ENCODE peak calls at places on chromosome 7, in ten cellular contexts. One of them, this sample, is unnamed.
A peak's percentile ranks its signal among the peaks of the same experiment; 100 is the strongest.

GRCh38 chr7:151796091-151796870 is 80.6 kb downstream of the PRKAG2 start:
- DNase-seq in GM23248: peak; percentile 91
- DNase-seq in aorta: peak; percentile 79
- DNase-seq in NT2/D1: no peak
- DNase-seq in heart right ventricle: no peak
- DNase-seq in CD4-positive, CD25-positive, alpha-beta regulatory T cell: no peak
- DNase-seq in ascending aorta: peak; percentile 80
- DNase-seq in mesendoderm: no peak
- DNase-seq in left ventricle myocardium inferior: peak; percentile 26
- DNase-seq in H1: no peak
- DNase-seq in this sample: peak; percentile 66

GRCh38 chr7:101126651-101127459 is at the start of gene SERPINE1:
- DNase-seq in H1: peak; percentile 73
- DNase-seq in left ventricle myocardium inferior: peak; percentile 87
- DNase-seq in CD4-positive, CD25-positive, alpha-beta regulatory T cell: no peak
- DNase-seq in mesendoderm: peak; percentile 95
- DNase-seq in ascending aorta: peak; percentile 99
- DNase-seq in heart right ventricle: peak; percentile 82
- DNase-seq in NT2/D1: peak; percentile 54
- DNase-seq in aorta: peak; percentile 95
- DNase-seq in GM23248: peak; percentile 100
- DNase-seq in this sample: peak; percentile 97

GRCh38 chr7:2937701-2938513 is 93.8 kb upstream of the GNA12 start:
- DNase-seq in left ventricle myocardium inferior: no peak
- DNase-seq in GM23248: no peak
- DNase-seq in CD4-positive, CD25-positive, alpha-beta regulatory T cell: no peak
- DNase-seq in heart right ventricle: no peak
- DNase-seq in mesendoderm: no peak
- DNase-seq in ascending aorta: no peak
- DNase-seq in H1: no peak
- DNase-seq in aorta: peak; percentile 59
- DNase-seq in NT2/D1: no peak
- DNase-seq in this sample: no peak

GRCh38 chr7:4124904-4125477 is 557.1 kb upstream of the FOXK1 start:
- DNase-seq in left ventricle myocardium inferior: no peak
- DNase-seq in ascending aorta: no peak
- DNase-seq in aorta: no peak
- DNase-seq in heart right ventricle: no peak
- DNase-seq in mesendoderm: no peak
- DNase-seq in NT2/D1: no peak
- DNase-seq in GM23248: no peak
- DNase-seq in H1: no peak
- DNase-seq in CD4-positive, CD25-positive, alpha-beta regulatory T cell: no peak
- DNase-seq in this sample: no peak

GRCh38 chr7:24882989-24883631 is 96.9 kb downstream of the OSBPL3 start:
- DNase-seq in H1: no peak
- DNase-seq in heart right ventricle: peak; percentile 61
- DNase-seq in ascending aorta: peak; percentile 67
- DNase-seq in mesendoderm: no peak
- DNase-seq in NT2/D1: no peak
- DNase-seq in CD4-positive, CD25-positive, alpha-beta regulatory T cell: no peak
- DNase-seq in left ventricle myocardium inferior: peak; percentile 69
- DNase-seq in GM23248: peak; percentile 95
- DNase-seq in aorta: peak; percentile 82
- DNase-seq in this sample: peak; percentile 82

GRCh38 chr7:14995774-14996173 is 93.2 kb upstream of the DGKB start:
- DNase-seq in ascending aorta: no peak
- DNase-seq in left ventricle myocardium inferior: no peak
- DNase-seq in GM23248: peak; percentile 15
- DNase-seq in NT2/D1: no peak
- DNase-seq in mesendoderm: no peak
- DNase-seq in heart right ventricle: no peak
- DNase-seq in aorta: no peak
- DNase-seq in CD4-positive, CD25-positive, alpha-beta regulatory T cell: no peak
- DNase-seq in H1: no peak
- DNase-seq in this sample: no peak

GRCh38 chr7:25087855-25088254 is 37.2 kb downstream of the CYCS start:
- DNase-seq in ascending aorta: no peak
- DNase-seq in GM23248: no peak
- DNase-seq in H1: no peak
- DNase-seq in left ventricle myocardium inferior: no peak
- DNase-seq in CD4-positive, CD25-positive, alpha-beta regulatory T cell: no peak
- DNase-seq in heart right ventricle: no peak
- DNase-seq in aorta: no peak
- DNase-seq in mesendoderm: no peak
- DNase-seq in NT2/D1: no peak
- DNase-seq in this sample: no peak

GRCh38 chr7:93601363-93601762 is 26.8 kb upstream of the CALCR start:
- DNase-seq in aorta: no peak
- DNase-seq in heart right ventricle: no peak
- DNase-seq in ascending aorta: no peak
- DNase-seq in H1: no peak
- DNase-seq in mesendoderm: peak; percentile 31
- DNase-seq in CD4-positive, CD25-positive, alpha-beta regulatory T cell: no peak
- DNase-seq in NT2/D1: no peak
- DNase-seq in left ventricle myocardium inferior: no peak
- DNase-seq in GM23248: peak; percentile 2
- DNase-seq in this sample: no peak

GRCh38 chr7:34313289-34313688 is 344.7 kb upstream of the NPSR1 start:
- DNase-seq in mesendoderm: no peak
- DNase-seq in GM23248: peak; percentile 57
- DNase-seq in heart right ventricle: no peak
- DNase-seq in CD4-positive, CD25-positive, alpha-beta regulatory T cell: no peak
- DNase-seq in NT2/D1: no peak
- DNase-seq in ascending aorta: no peak
- DNase-seq in aorta: no peak
- DNase-seq in H1: no peak
- DNase-seq in left ventricle myocardium inferior: no peak
- DNase-seq in this sample: no peak

GRCh38 chr7:147296986-147297385 is 1180.4 kb downstream of the CNTNAP2 start:
- DNase-seq in NT2/D1: no peak
- DNase-seq in ascending aorta: no peak
- DNase-seq in mesendoderm: no peak
- DNase-seq in GM23248: peak; percentile 11
- DNase-seq in left ventricle myocardium inferior: no peak
- DNase-seq in heart right ventricle: no peak
- DNase-seq in aorta: no peak
- DNase-seq in H1: no peak
- DNase-seq in CD4-positive, CD25-positive, alpha-beta regulatory T cell: no peak
- DNase-seq in this sample: peak; percentile 1

GRCh38 chr7:98548370-98548769 is 68.7 kb upstream of the NPTX2 start:
- DNase-seq in NT2/D1: no peak
- DNase-seq in ascending aorta: no peak
- DNase-seq in heart right ventricle: no peak
- DNase-seq in aorta: no peak
- DNase-seq in mesendoderm: no peak
- DNase-seq in left ventricle myocardium inferior: no peak
- DNase-seq in CD4-positive, CD25-positive, alpha-beta regulatory T cell: no peak
- DNase-seq in H1: no peak
- DNase-seq in GM23248: no peak
- DNase-seq in this sample: no peak

GRCh38 chr7:132422502-132423101 is 153.7 kb downstream of the PLXNA4 start:
- DNase-seq in CD4-positive, CD25-positive, alpha-beta regulatory T cell: no peak
- DNase-seq in heart right ventricle: no peak
- DNase-seq in H1: no peak
- DNase-seq in NT2/D1: no peak
- DNase-seq in mesendoderm: no peak
- DNase-seq in left ventricle myocardium inferior: no peak
- DNase-seq in ascending aorta: no peak
- DNase-seq in GM23248: peak; percentile 55
- DNase-seq in aorta: no peak
- DNase-seq in this sample: peak; percentile 86

GRCh38 chr7:101563933-101564777 is 64.9 kb downstream of the MYL10 start:
- DNase-seq in aorta: no peak
- DNase-seq in H1: no peak
- DNase-seq in CD4-positive, CD25-positive, alpha-beta regulatory T cell: no peak
- DNase-seq in NT2/D1: no peak
- DNase-seq in mesendoderm: peak; percentile 46
- DNase-seq in GM23248: no peak
- DNase-seq in left ventricle myocardium inferior: no peak
- DNase-seq in ascending aorta: no peak
- DNase-seq in heart right ventricle: no peak
- DNase-seq in this sample: no peak

GRCh38 chr7:2081526-2082356 is 151.0 kb downstream of the MAD1L1 start:
- DNase-seq in ascending aorta: no peak
- DNase-seq in H1: no peak
- DNase-seq in aorta: no peak
- DNase-seq in left ventricle myocardium inferior: no peak
- DNase-seq in NT2/D1: no peak
- DNase-seq in mesendoderm: no peak
- DNase-seq in CD4-positive, CD25-positive, alpha-beta regulatory T cell: no peak
- DNase-seq in GM23248: no peak
- DNase-seq in heart right ventricle: no peak
- DNase-seq in this sample: no peak

DNA sequence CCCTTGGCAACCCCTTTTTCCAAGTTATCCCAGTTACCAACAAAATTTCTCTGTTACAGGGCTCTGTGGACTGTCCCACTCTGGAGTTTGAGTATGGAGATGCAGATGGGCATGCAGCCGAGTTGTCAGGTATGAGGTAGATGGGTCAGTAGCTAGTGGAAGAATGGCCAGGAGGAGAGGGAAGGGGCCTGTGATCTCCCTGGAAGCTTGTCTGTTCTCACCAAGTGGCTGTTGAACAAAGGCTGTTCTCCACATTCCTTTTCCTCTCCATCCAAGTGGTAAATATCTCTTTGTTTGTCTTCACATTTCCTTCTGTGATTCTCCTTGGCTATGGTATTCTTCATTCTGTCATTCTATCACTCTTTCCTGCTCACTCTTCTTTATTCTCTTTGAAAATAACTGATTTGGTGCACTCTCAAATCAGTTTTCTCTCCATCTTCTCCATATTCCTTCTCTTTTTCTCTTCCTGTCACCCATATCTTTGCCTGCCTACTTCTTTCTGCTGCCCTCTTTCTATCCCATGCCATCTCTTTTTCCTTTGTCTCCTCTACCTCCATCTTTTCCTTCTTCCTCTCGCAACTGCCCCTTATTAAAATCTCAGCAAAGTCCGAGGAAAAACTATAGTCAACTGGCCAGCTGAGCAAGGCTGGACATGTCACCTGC is 5.9 kb downstream of the STRIP2 start:
- DNase-seq in aorta: no peak
- DNase-seq in CD4-positive, CD25-positive, alpha-beta regulatory T cell: no peak
- DNase-seq in left ventricle myocardium inferior: no peak
- DNase-seq in ascending aorta: no peak
- DNase-seq in heart right ventricle: no peak
- DNase-seq in H1: no peak
- DNase-seq in GM23248: no peak
- DNase-seq in NT2/D1: no peak
- DNase-seq in mesendoderm: no peak
- DNase-seq in this sample: no peak
- H3K36me3 ChIP-seq in aorta: no peaks in the 10 kb centered on the region
- H3K36me3 ChIP-seq in CD4-positive, CD25-positive, alpha-beta regulatory T cell: no peaks in the 10 kb centered on the region
- H3K36me3 ChIP-seq in left ventricle myocardium inferior: no peaks in the 10 kb centered on the region
- H3K36me3 ChIP-seq in ascending aorta: no peaks in the 10 kb centered on the region
- H3K36me3 ChIP-seq in heart right ventricle: no peaks in the 10 kb centered on the region
- H3K36me3 ChIP-seq in H1: no peaks in the 10 kb centered on the region
- H3K36me3 ChIP-seq in GM23248: no peaks in the 10 kb centered on the region
- H3K36me3 ChIP-seq in NT2/D1: peaks cover 18% of the 10 kb centered on the region
- H3K36me3 ChIP-seq in mesendoderm: no peaks in the 10 kb centered on the region
- H3K36me3 ChIP-seq in this sample: no peaks in the 10 kb centered on the region

GRCh38 chr7:51316262-51316665 is 345 bp downstream of the COBL start:
- DNase-seq in heart right ventricle: peak; percentile 30
- DNase-seq in NT2/D1: no peak
- DNase-seq in H1: peak; percentile 74
- DNase-seq in GM23248: peak; percentile 9
- DNase-seq in aorta: no peak
- DNase-seq in left ventricle myocardium inferior: peak; percentile 28
- DNase-seq in mesendoderm: peak; percentile 33
- DNase-seq in CD4-positive, CD25-positive, alpha-beta regulatory T cell: no peak
- DNase-seq in ascending aorta: no peak
- DNase-seq in this sample: peak; percentile 31

GRCh38 chr7:51315393-51316261 is 982 bp downstream of the COBL start:
- DNase-seq in aorta: no peak
- DNase-seq in ascending aorta: no peak
- DNase-seq in NT2/D1: peak; percentile 48
- DNase-seq in CD4-positive, CD25-positive, alpha-beta regulatory T cell: no peak
- DNase-seq in H1: peak; percentile 77
- DNase-seq in left ventricle myocardium inferior: peak; percentile 30
- DNase-seq in GM23248: peak; percentile 27
- DNase-seq in heart right ventricle: peak; percentile 22
- DNase-seq in mesendoderm: peak; percentile 70
- DNase-seq in this sample: no peak

GRCh38 chr7:51318001-51318400 is 1.4 kb upstream of the COBL start:
- DNase-seq in heart right ventricle: no peak
- DNase-seq in aorta: no peak
- DNase-seq in CD4-positive, CD25-positive, alpha-beta regulatory T cell: no peak
- DNase-seq in GM23248: no peak
- DNase-seq in H1: peak; percentile 48
- DNase-seq in mesendoderm: no peak
- DNase-seq in ascending aorta: no peak
- DNase-seq in left ventricle myocardium inferior: no peak
- DNase-seq in NT2/D1: no peak
- DNase-seq in this sample: no peak

GRCh38 chr7:51317582-51317910 is 937 bp upstream of the COBL start:
- DNase-seq in GM23248: no peak
- DNase-seq in H1: no peak
- DNase-seq in CD4-positive, CD25-positive, alpha-beta regulatory T cell: no peak
- DNase-seq in mesendoderm: no peak
- DNase-seq in NT2/D1: no peak
- DNase-seq in ascending aorta: no peak
- DNase-seq in aorta: no peak
- DNase-seq in left ventricle myocardium inferior: no peak
- DNase-seq in heart right ventricle: no peak
- DNase-seq in this sample: no peak

GRCh38 chr7:51316666-51317581 is at the start of gene COBL:
- DNase-seq in heart right ventricle: peak; percentile 36
- DNase-seq in GM23248: peak; percentile 38
- DNase-seq in mesendoderm: peak; percentile 46
- DNase-seq in ascending aorta: no peak
- DNase-seq in aorta: no peak
- DNase-seq in H1: peak; percentile 85
- DNase-seq in left ventricle myocardium inferior: peak; percentile 29
- DNase-seq in NT2/D1: peak; percentile 51
- DNase-seq in CD4-positive, CD25-positive, alpha-beta regulatory T cell: no peak
- DNase-seq in this sample: peak; percentile 39
- H3K4me3 ChIP-seq in heart right ventricle: peak within 1 kb of the TSS; percentile 68
- H3K4me3 ChIP-seq in GM23248: peak within 1 kb of the TSS; percentile 45
- H3K4me3 ChIP-seq in mesendoderm: peak within 1 kb of the TSS; percentile 45
- H3K4me3 ChIP-seq in ascending aorta: peak within 1 kb of the TSS; percentile 45
- H3K4me3 ChIP-seq in aorta: peak within 1 kb of the TSS; percentile 33
- H3K4me3 ChIP-seq in H1: peak within 1 kb of the TSS; percentile 74
- H3K4me3 ChIP-seq in left ventricle myocardium inferior: peak within 1 kb of the TSS; percentile 70
- H3K4me3 ChIP-seq in NT2/D1: peak within 1 kb of the TSS; percentile 73
- H3K4me3 ChIP-seq in CD4-positive, CD25-positive, alpha-beta regulatory T cell: no peak within 1 kb of the TSS
- H3K4me3 ChIP-seq in this sample: peak within 1 kb of the TSS; percentile 34

GRCh38 chr7:129222064-129222463 is 2.8 kb upstream of the AHCYL2 start:
- DNase-seq in CD4-positive, CD25-positive, alpha-beta regulatory T cell: no peak
- DNase-seq in ascending aorta: no peak
- DNase-seq in H1: no peak
- DNase-seq in GM23248: no peak
- DNase-seq in heart right ventricle: no peak
- DNase-seq in mesendoderm: no peak
- DNase-seq in left ventricle myocardium inferior: no peak
- DNase-seq in aorta: no peak
- DNase-seq in NT2/D1: no peak
- DNase-seq in this sample: no peak
- H3K36me3 ChIP-seq in CD4-positive, CD25-positive, alpha-beta regulatory T cell: no peaks in the 10 kb centered on the region
- H3K36me3 ChIP-seq in ascending aorta: no peaks in the 10 kb centered on the region
- H3K36me3 ChIP-seq in H1: no peaks in the 10 kb centered on the region
- H3K36me3 ChIP-seq in GM23248: no peaks in the 10 kb centered on the region
- H3K36me3 ChIP-seq in heart right ventricle: no peaks in the 10 kb centered on the region
- H3K36me3 ChIP-seq in mesendoderm: no peaks in the 10 kb centered on the region
- H3K36me3 ChIP-seq in left ventricle myocardium inferior: no peaks in the 10 kb centered on the region
- H3K36me3 ChIP-seq in aorta: no peaks in the 10 kb centered on the region
- H3K36me3 ChIP-seq in NT2/D1: no peaks in the 10 kb centered on the region
- H3K36me3 ChIP-seq in this sample: no peaks in the 10 kb centered on the region

GRCh38 chr7:27137603-27138410 is 5.7 kb downstream of the HOXA5 start:
- DNase-seq in GM23248: no peak
- DNase-seq in CD4-positive, CD25-positive, alpha-beta regulatory T cell: no peak
- DNase-seq in left ventricle myocardium inferior: no peak
- DNase-seq in NT2/D1: no peak
- DNase-seq in aorta: no peak
- DNase-seq in ascending aorta: no peak
- DNase-seq in heart right ventricle: no peak
- DNase-seq in mesendoderm: no peak
- DNase-seq in H1: no peak
- DNase-seq in this sample: no peak
- H3K4me3 ChIP-seq in GM23248: no peak overlapping the region
- H3K4me3 ChIP-seq in CD4-positive, CD25-positive, alpha-beta regulatory T cell: no peak overlapping the region
- H3K4me3 ChIP-seq in left ventricle myocardium inferior: no peak overlapping the region
- H3K4me3 ChIP-seq in NT2/D1: no peak overlapping the region
- H3K4me3 ChIP-seq in aorta: no peak overlapping the region
- H3K4me3 ChIP-seq in ascending aorta: no peak overlapping the region
- H3K4me3 ChIP-seq in heart right ventricle: no peak overlapping the region
- H3K4me3 ChIP-seq in mesendoderm: no peak overlapping the region
- H3K4me3 ChIP-seq in H1: no peak overlapping the region
- H3K4me3 ChIP-seq in this sample: peak overlapping the region; percentile 4